ENCODE peak calls at places on chromosomes 16 and 17, in eight cellular contexts. C is cardiac muscle cell, K is PC-3, B is mucosa of descending colon, Q is IMR-90, M is uterus, G is HFF-Myc, V is foreskin fibroblast. E is an unnamed sample.

GRCh38 chr17:75950850-75951554 is 10.2 kb upstream of the FBF1 start:
- DNase-seq in C (no peak), K (no peak), B (no peak), Q (peak; percentile 18), M (no peak), G (no peak), V (no peak), E (no peak)

GRCh38 chr17:77273397-77274136 is 132.8 kb downstream of the SEC14L1 start:
- DNase-seq in C (no peak), K (peak; percentile 49), B (no peak), Q (peak; percentile 13), M (no peak), G (no peak), V (no peak), E (no peak)

GRCh38 chr17:61770043-61770442 is 93.3 kb downstream of the BRIP1 start:
- DNase-seq in C (no peak), K (no peak), B (no peak), Q (peak; percentile 70), M (no peak), G (no peak), V (peak; percentile 54), E (no peak)

GRCh38 chr16:21664801-21665492 is 1.2 kb downstream of the OTOA start:
- DNase-seq in C (no peak), K (no peak), B (no peak), Q (no peak), M (no peak), G (no peak), V (no peak), E (no peak)

GRCh38 chr17:19800571-19800970 is 52.5 kb upstream of the ALDH3A1 start:
- DNase-seq in C (no peak), K (no peak), B (no peak), Q (no peak), M (no peak), G (no peak), V (no peak), E (no peak)

GRCh38 chr16:10965440-10966039 is 21.2 kb downstream of the CLEC16A start:
- DNase-seq in C (no peak), K (no peak), B (no peak), Q (no peak), M (no peak), G (no peak), V (no peak), E (no peak)

GRCh38 chr17:65515512-65515911 is 45.9 kb downstream of the AXIN2 start:
- DNase-seq in C (no peak), K (no peak), B (peak; percentile 44), Q (no peak), M (no peak), G (no peak), V (no peak), E (no peak)

GRCh38 chr16:24538756-24539294 is 541 bp upstream of the RBBP6 start:
- DNase-seq in C (no peak), K (peak; percentile 63), B (no peak), Q (no peak), M (no peak), G (peak; percentile 60), V (no peak), E (no peak)

GRCh38 chr16:4003166-4003565 is 113.1 kb downstream of the ADCY9 start:
- DNase-seq in C (no peak), K (no peak), B (no peak), Q (no peak), M (no peak), G (no peak), V (no peak), E (no peak)

GRCh38 chr16:74438492-74438979 is 17.3 kb upstream of the CLEC18B start:
- DNase-seq in C (no peak), K (no peak), B (no peak), Q (no peak), M (no peak), G (no peak), V (no peak), E (no peak)

GRCh38 chr17:71494456-71494855 is 626.4 kb upstream of the SOX9 start:
- DNase-seq in C (no peak), K (no peak), B (no peak), Q (no peak), M (no peak), G (no peak), V (no peak), E (no peak)

GRCh38 chr16:56369202-56369601 is 56.1 kb downstream of the AMFR start:
- DNase-seq in C (no peak), K (no peak), B (no peak), Q (no peak), M (no peak), G (no peak), V (no peak), E (no peak)

DNA sequence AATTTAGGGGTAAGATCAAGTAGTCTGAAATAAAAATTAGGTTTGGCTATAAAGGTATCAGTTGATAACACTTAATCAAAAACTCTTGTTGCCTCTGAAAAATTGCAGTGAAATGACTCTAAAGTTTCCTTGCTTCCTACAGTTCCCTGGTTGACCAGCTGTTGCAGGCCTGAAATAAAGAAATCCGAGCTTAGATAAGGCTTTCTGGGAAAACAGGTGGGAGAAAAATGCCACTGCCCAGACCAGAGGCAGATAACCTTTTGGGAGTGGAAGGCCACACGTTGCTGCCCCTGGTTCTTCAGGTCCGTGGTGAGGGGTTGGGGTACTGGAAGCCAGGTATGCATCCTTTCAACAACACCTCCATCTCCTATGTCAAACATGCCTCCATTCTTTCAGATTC is 111.3 kb downstream of the HS3ST3A1 start:
- DNase-seq in C (no peak), K (no peak), B (no peak), Q (no peak), M (no peak), G (no peak), V (no peak), E (no peak)
- TF ChIP-seq CTCF in C (no peak), K (no peak), B (no peak), Q (no peak), M (no peak), G (no peak), V (no peak), E (no peak)

DNA sequence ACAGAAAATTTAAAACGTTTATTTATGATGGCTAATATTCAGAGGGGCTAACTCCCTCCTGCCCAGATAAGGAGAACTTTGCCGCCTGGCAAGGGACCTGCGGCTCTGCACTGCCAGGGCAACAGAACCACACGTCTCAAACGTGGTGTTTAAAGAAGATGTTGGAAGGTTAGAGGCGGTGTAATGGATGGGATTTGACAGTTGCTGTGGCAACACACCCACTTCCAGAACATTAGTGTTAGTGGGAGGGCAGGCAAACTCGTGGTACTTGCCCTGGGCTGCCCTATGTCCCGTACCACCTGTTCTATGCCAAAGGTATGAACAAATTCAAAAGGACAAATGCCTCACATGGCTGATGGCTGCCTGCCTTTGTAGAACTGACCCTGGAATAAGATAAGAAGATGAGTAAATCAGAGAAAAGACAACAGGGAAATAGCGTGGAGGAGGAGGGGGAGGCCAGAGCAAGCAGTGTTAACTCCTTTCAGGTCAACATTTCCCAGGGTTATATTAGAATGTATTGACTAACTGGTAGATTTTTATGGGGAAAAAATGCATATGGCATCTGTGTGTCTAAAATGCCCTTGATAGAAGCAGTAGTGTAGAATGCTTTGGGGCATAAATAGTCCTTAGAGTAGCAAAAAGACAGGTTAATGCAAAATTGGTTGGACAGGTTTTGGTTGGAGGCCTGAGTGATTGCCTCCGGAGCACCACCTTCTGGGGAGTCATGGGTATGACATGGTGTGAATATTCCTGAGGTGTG is 30.8 kb downstream of the HLF start:
- DNase-seq in C (peak; percentile 51), K (peak; percentile 79), B (peak; percentile 47), Q (peak; percentile 43), M (peak; percentile 61), G (peak; percentile 35), V (no peak), E (no peak)
- TF ChIP-seq CTCF in C (peak; percentile 92), K (peak; percentile 94), B (peak; percentile 75), Q (peak; percentile 83), M (peak; percentile 80), G (peak; percentile 85), V (peak; percentile 86), E (peak; percentile 83)

GRCh38 chr16:88628512-88628974 is 9.8 kb upstream of the IL17C start:
- DNase-seq in C (peak; percentile 38), K (peak; percentile 9), B (no peak), Q (no peak), M (no peak), G (no peak), V (no peak), E (no peak)
- TF ChIP-seq CTCF in C (peak; percentile 37), K (peak; percentile 51), B (no peak), Q (peak; percentile 33), M (no peak), G (peak; percentile 58), V (peak; percentile 31), E (no peak)

DNA sequence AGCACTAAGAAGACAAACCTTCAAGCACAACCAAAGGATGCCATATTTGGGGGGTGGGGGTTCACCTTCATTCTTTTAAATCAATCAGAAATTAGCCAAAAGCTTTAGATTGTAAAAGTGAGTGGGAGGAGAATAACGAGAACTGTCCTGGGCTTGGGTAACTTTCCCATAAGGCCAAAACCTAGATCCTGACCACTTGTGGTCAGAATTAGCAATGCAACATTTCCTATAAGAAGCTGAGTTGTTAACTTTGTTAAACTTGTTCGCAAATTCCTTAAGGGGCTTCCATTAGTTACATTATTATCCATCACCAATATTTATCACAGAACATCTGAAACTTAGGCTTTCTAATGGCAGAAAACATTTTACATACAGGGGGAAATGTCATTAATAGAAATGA is 25.1 kb downstream of the STAT5B start:
- DNase-seq in C (no peak), K (no peak), B (no peak), Q (no peak), M (no peak), G (no peak), V (no peak), E (no peak)
- TF ChIP-seq CTCF in C (peak; percentile 64), K (no peak), B (no peak), Q (peak; percentile 25), M (no peak), G (peak; percentile 30), V (peak; percentile 23), E (no peak)

DNA sequence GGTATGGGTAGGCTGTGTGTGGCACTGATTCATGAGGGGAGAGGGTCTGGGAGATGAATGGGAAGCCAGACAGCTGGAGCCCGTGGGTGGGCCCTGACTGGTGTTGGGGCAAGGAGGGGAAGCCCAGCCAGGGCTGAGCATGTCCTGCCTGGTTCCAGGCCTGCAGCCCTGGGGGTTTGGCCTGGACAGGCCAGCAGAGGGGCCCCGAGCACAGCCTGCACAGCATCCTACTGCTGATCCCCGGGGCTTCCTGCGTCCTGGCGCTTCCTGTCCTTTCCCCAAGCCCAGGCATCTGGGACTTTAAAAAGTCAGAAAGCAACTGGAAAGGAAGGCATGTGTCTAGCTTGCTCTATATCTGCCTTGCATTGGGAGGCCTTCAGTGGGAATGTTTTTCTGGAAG is 4.6 kb upstream of the MVD start:
- DNase-seq in C (no peak), K (no peak), B (no peak), Q (no peak), M (no peak), G (no peak), V (no peak), E (no peak)
- TF ChIP-seq CTCF in C (no peak), K (no peak), B (no peak), Q (no peak), M (no peak), G (no peak), V (no peak), E (no peak)

DNA sequence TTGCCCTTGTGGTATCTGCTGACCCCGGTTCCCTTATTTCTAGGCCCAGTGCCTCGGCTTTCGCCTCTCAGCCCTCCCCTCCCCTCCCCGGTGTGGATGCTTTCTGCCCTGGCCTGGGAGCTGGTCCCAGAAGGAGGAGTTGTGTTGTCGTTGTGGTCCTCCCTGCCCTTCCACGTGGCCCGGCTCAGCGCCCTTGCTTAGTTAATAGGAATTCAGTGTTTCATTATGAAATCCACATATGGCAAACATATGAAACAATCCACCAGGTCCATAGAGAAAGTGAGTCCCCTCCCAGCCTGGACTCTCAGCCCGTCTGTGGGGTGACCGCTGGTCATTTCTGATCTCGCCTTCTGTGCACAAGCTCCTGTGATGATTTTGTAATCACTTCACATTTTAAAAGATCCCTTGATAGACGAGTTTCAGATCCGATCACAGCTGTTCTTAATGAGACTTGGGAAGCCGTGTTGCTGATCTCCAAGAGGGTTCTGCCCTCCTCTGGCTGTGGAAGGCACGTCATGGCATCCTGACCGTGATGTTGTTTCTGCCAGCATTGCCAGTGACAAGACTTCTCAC is 112.1 kb downstream of the BANP start:
- DNase-seq in C (no peak), K (no peak), B (no peak), Q (peak; percentile 85), M (peak; percentile 67), G (peak; percentile 74), V (peak; percentile 90), E (no peak)
- TF ChIP-seq CTCF in C (peak; percentile 31), K (no peak), B (no peak), Q (peak; percentile 43), M (no peak), G (peak; percentile 57), V (peak; percentile 62), E (no peak)

E was measured in mesothelial cell of epicardium.